ENCODE peak calls at places on chromosome 16, in six cellular contexts. T is A172; V is AG08396; K is activated effector memory CD4-positive, alpha-beta T cell treated with anti-CD3 and anti-CD28 coated beads, Interleukin-2, amount 50 U/mL, for 16 hours; Q is HTR-8/SVneo; E is astrocyte of the spinal cord. X is an unnamed sample.

GRCh38 chr16:81526935-81527334 is 82.3 kb downstream of the CMIP start:
- DNase-seq in Q (peak), V (peak), K (no peak), T (no peak), E (peak), X (no peak)

GRCh38 chr16:56295739-56296527 is 104.6 kb downstream of the GNAO1 start:
- DNase-seq in K (no peak), V (no peak), T (no peak), E (no peak), Q (no peak), X (peak)

GRCh38 chr16:30698816-30699614 is at the start of gene SRCAP:
- DNase-seq in E (peak), T (peak), Q (peak), V (peak), K (peak), X (peak)

GRCh38 chr16:55521792-55522191 is 12.9 kb downstream of the LPCAT2 start:
- DNase-seq in K (no peak), E (no peak), Q (no peak), T (no peak), V (no peak), X (no peak)

GRCh38 chr16:83031524-83031923 is 404.8 kb downstream of the CDH13 start:
- DNase-seq in T (no peak), V (no peak), E (no peak), K (no peak), Q (no peak), X (no peak)

GRCh38 chr16:35102780-35103403 is 1643.5 kb downstream of the TP53TG3F start:
- DNase-seq in T (no peak), Q (no peak), E (no peak), K (no peak), V (no peak), X (peak)

GRCh38 chr16:54649846-54650245 is 280.8 kb upstream of the IRX5 start:
- DNase-seq in T (no peak), E (no peak), V (no peak), Q (no peak), K (no peak), X (no peak)

GRCh38 chr16:79434097-79434496 is 166.4 kb downstream of the MAF start:
- DNase-seq in K (no peak), Q (no peak), E (no peak), T (no peak), V (no peak), X (no peak)

GRCh38 chr16:27097671-27098275 is 31.0 kb downstream of the C16orf82 start:
- DNase-seq in Q (no peak), K (peak), T (no peak), E (no peak), V (no peak), X (no peak)

GRCh38 chr16:69861276-69862030 is 89.7 kb upstream of the CLEC18A start:
- DNase-seq in K (no peak), Q (no peak), V (peak), E (peak), T (peak), X (no peak)

GRCh38 chr16:30600215-30600614 is 10.0 kb downstream of the ZNF689 start:
- DNase-seq in V (no peak), K (no peak), Q (no peak), E (no peak), T (no peak), X (no peak)

GRCh38 chr16:78596348-78596995 is 497.0 kb downstream of the WWOX start:
- DNase-seq in E (no peak), Q (no peak), T (no peak), K (no peak), V (no peak), X (no peak)

GRCh38 chr16:28067604-28068382 is 4.3 kb upstream of the GSG1L start:
- DNase-seq in K (no peak), T (peak), E (peak), Q (no peak), V (peak), X (no peak)

GRCh38 chr16:78278047-78278446 is 178.6 kb downstream of the WWOX start:
- DNase-seq in Q (no peak), K (no peak), V (no peak), E (no peak), T (no peak), X (no peak)

GRCh38 chr16:18055411-18055916 is 281.1 kb downstream of the NPIPA8 start:
- DNase-seq in K (no peak), V (no peak), E (no peak), Q (no peak), T (no peak), X (no peak)

GRCh38 chr16:69367980-69368379 is 16.4 kb upstream of the TMED6 start:
- DNase-seq in V (no peak), K (no peak), Q (no peak), E (no peak), T (no peak), X (no peak)

GRCh38 chr16:86805210-86805609 is 226.9 kb downstream of the FOXL1 start:
- DNase-seq in T (no peak), E (no peak), K (no peak), Q (no peak), V (no peak), X (no peak)

GRCh38 chr16:525123-525519 is 2.4 kb upstream of the CAPN15 start:
- DNase-seq in V (no peak), Q (no peak), E (no peak), T (no peak), K (no peak), X (no peak)

GRCh38 chr16:56245197-56245596 is 53.9 kb downstream of the GNAO1 start:
- DNase-seq in T (peak), V (no peak), Q (peak), E (no peak), K (no peak), X (no peak)

GRCh38 chr16:59192551-59193199 is 458.6 kb upstream of the GOT2 start:
- DNase-seq in T (no peak), K (no peak), Q (no peak), V (no peak), E (peak), X (peak)

GRCh38 chr16:78230832-78231231 is 131.4 kb downstream of the WWOX start:
- DNase-seq in E (peak), V (no peak), T (peak), Q (no peak), K (no peak), X (no peak)

GRCh38 chr16:50740747-50741146 is 1.1 kb upstream of the CYLD start:
- DNase-seq in K (no peak), T (peak), Q (no peak), V (no peak), E (no peak), X (no peak)

GRCh38 chr16:81796585-81797346 is 17.7 kb downstream of the PLCG2 start:
- DNase-seq in K (no peak), Q (no peak), V (no peak), E (no peak), T (no peak), X (no peak)

GRCh38 chr16:74841469-74841868 is 66.8 kb upstream of the FA2H start:
- DNase-seq in E (no peak), K (no peak), Q (no peak), V (no peak), T (no peak), X (no peak)

GRCh38 chr16:27446721-27447120 is 44.7 kb downstream of the IL21R start:
- DNase-seq in Q (no peak), K (peak), E (no peak), V (no peak), T (no peak), X (no peak)

GRCh38 chr16:87416826-87417471 is 24.8 kb downstream of the MAP1LC3B start:
- DNase-seq in V (peak), T (peak), Q (peak), K (no peak), E (peak), X (no peak)

GRCh38 chr16:56607675-56608042 is 725 bp upstream of the MT2A start:
- DNase-seq in T (no peak), K (no peak), V (no peak), Q (no peak), E (no peak), X (no peak)

GRCh38 chr16:30186444-30186781 is 3.0 kb downstream of the CORO1A start:
- DNase-seq in K (no peak), T (no peak), V (no peak), E (no peak), Q (no peak), X (no peak)

GRCh38 chr16:9966569-9967157 is 215.6 kb downstream of the GRIN2A start:
- DNase-seq in T (peak), K (no peak), V (no peak), E (peak), Q (no peak), X (no peak)

GRCh38 chr16:10206215-10206614 is 24.0 kb upstream of the GRIN2A start:
- DNase-seq in K (no peak), Q (no peak), V (no peak), E (no peak), T (no peak), X (no peak)

X was measured in GM23338.